ENCODE peak calls at places on chromosomes 13 and 19, in eight cellular contexts. C, Z, D, E, T, J, F and O are unnamed samples.

GRCh38 chr19:29329460-29330134 is 116.6 kb upstream of the UQCRFS1 start:
- DNase-seq in F (no peak), T (peak), D (no peak), J (no peak), Z (peak), C (no peak), E (no peak), O (no peak)

GRCh38 chr13:102185375-102185984 is 216.4 kb downstream of the FGF14 start:
- DNase-seq in T (no peak), F (no peak), E (no peak), J (no peak), D (no peak), Z (no peak), C (no peak), O (no peak)

GRCh38 chr19:48255376-48256303 is at the start of gene CARD8:
- DNase-seq in C (peak), Z (peak), D (peak), E (peak), J (no peak), F (peak), T (peak), O (peak)

GRCh38 chr13:109182777-109183465 is 553.5 kb downstream of the MYO16 start:
- DNase-seq in J (no peak), D (no peak), E (no peak), F (no peak), C (no peak), Z (no peak), T (no peak), O (no peak)

GRCh38 chr19:8238251-8238650 is 29.1 kb downstream of the CERS4 start:
- DNase-seq in T (no peak), F (no peak), D (no peak), Z (no peak), J (no peak), E (no peak), C (no peak), O (no peak)

GRCh38 chr13:97953376-97953970 is at the start of gene IPO5:
- DNase-seq in Z (peak), D (no peak), C (no peak), F (no peak), E (no peak), T (peak), J (no peak), O (no peak)

GRCh38 chr19:46704379-46705076 is 12.4 kb downstream of the PRKD2 start:
- DNase-seq in D (peak), C (peak), E (peak), Z (peak), T (peak), F (peak), J (peak), O (peak)

GRCh38 chr13:84641491-84641890 is 759.2 kb upstream of the SLITRK1 start:
- DNase-seq in D (no peak), J (no peak), C (no peak), E (no peak), T (peak), F (no peak), Z (no peak), O (no peak)

GRCh38 chr19:35322014-35322413 is 7.0 kb upstream of the CD22 start:
- DNase-seq in T (no peak), C (no peak), E (no peak), J (no peak), F (no peak), Z (no peak), D (no peak), O (no peak)

GRCh38 chr13:59607780-59608233 is 555.9 kb downstream of the DIAPH3 start:
- DNase-seq in Z (no peak), F (no peak), C (no peak), E (no peak), J (no peak), T (no peak), D (no peak), O (no peak)

GRCh38 chr13:105982219-105982618 is 553.2 kb downstream of the EFNB2 start:
- DNase-seq in E (no peak), J (no peak), C (no peak), T (no peak), D (no peak), F (no peak), Z (no peak), O (no peak)

GRCh38 chr19:3338541-3339181 is 27.7 kb upstream of the NFIC start:
- DNase-seq in E (peak), C (no peak), D (peak), Z (peak), T (no peak), J (no peak), F (no peak), O (no peak)

GRCh38 chr13:70253411-70253810 is 145.2 kb upstream of the KLHL1 start:
- DNase-seq in T (peak), J (no peak), E (no peak), Z (no peak), F (no peak), C (no peak), D (no peak), O (no peak)

GRCh38 chr13:25980255-25980654 is 71.6 kb downstream of the SHISA2 start:
- DNase-seq in J (no peak), C (peak), E (no peak), D (no peak), Z (peak), T (peak), F (no peak), O (peak)

GRCh38 chr19:3162418-3163229 is 15.9 kb upstream of the S1PR4 start:
- DNase-seq in D (no peak), E (peak), J (no peak), T (peak), F (no peak), C (peak), Z (no peak), O (no peak)

GRCh38 chr19:57419439-57419838 is 8.5 kb downstream of the ZNF17 start:
- DNase-seq in J (no peak), C (no peak), F (no peak), Z (no peak), E (no peak), D (no peak), T (no peak), O (no peak)

GRCh38 chr13:110246530-110246929 is 60.4 kb downstream of the COL4A1 start:
- DNase-seq in C (no peak), J (no peak), Z (no peak), D (no peak), E (no peak), F (no peak), T (no peak), O (no peak)

GRCh38 chr19:45442927-45443461 is 19.3 kb upstream of the ERCC1 start:
- DNase-seq in J (no peak), T (peak), E (no peak), C (no peak), D (peak), Z (peak), F (no peak), O (no peak)

GRCh38 chr13:61766667-61767058 is 351.0 kb upstream of the PCDH20 start:
- DNase-seq in Z (no peak), J (no peak), T (no peak), F (no peak), E (no peak), D (no peak), C (no peak), O (no peak)

GRCh38 chr13:99416411-99417121 is 84.7 kb upstream of the TM9SF2 start:
- DNase-seq in C (no peak), E (no peak), J (no peak), D (no peak), Z (no peak), T (no peak), F (no peak), O (no peak)

GRCh38 chr13:40664100-40665060 is 2.1 kb downstream of the FOXO1 start:
- DNase-seq in J (peak), T (peak), C (no peak), Z (peak), D (peak), F (peak), E (peak), O (peak)